ENCODE peak calls at places on chromosomes 4 and X, in ten cellular contexts. Q is stimulated activated CD4-positive, alpha-beta T cell treated with anti-CD3 and anti-CD28 coated beads, Interleukin-2, amount 100 ng/mL, for 24 hours; L is tibial nerve; B is WTC11; V is HL-60; N is fibroblast of pulmonary artery; D is HFFc6; Z is stimulated activated CD8-positive, alpha-beta memory T cell treated with anti-CD3 and anti-CD28 coated beads, Interleukin-7, amount 100 ng/mL, for 1 hour; C is endothelial cell; K is activated T-cell treated with anti-CD3 and anti-CD28 coated beads for 1 hour. T is an unnamed sample.
A peak's percentile ranks its signal among the peaks of the same experiment; 100 is the strongest.

GRCh38 chr4:71932941-71933340 is 98.9 kb upstream of the NPFFR2 start:
- DNase-seq in Q (no peak), L (no peak), B (no peak), V (no peak), N (peak; percentile 3), D (no peak), Z (no peak), C (no peak), K (no peak), T (no peak)

GRCh38 chr4:95289028-95289634 is 259.6 kb downstream of the UNC5C start:
- DNase-seq in Q (no peak), L (no peak), B (no peak), V (no peak), N (peak; percentile 49), D (no peak), Z (no peak), C (no peak), K (no peak), T (no peak)

GRCh38 chr4:2745981-2746806 is 9.9 kb downstream of the TNIP2 start:
- DNase-seq in Q (peak; percentile 96), L (no peak), B (no peak), V (no peak), N (peak; percentile 45), D (peak; percentile 77), Z (peak; percentile 52), C (no peak), K (peak; percentile 74), T (peak; percentile 94)

GRCh38 chr4:27149541-27150212 is 289.0 kb downstream of the STIM2 start:
- DNase-seq in Q (no peak), L (no peak), B (no peak), V (no peak), N (peak; percentile 14), D (peak; percentile 49), Z (no peak), C (no peak), K (no peak), T (no peak)

GRCh38 chrX:40402771-40403533 is 177.8 kb upstream of the ATP6AP2 start:
- DNase-seq in Q (no peak), L (peak; percentile 15), B (no peak), V (no peak), N (peak; percentile 30), D (peak; percentile 11), Z (no peak), C (no peak), K (no peak), T (no peak)

GRCh38 chrX:71976753-71977152 is 66.1 kb downstream of the NHSL2 start:
- DNase-seq in Q (no peak), L (no peak), B (no peak), V (no peak), N (peak; percentile 38), D (no peak), Z (no peak), C (no peak), K (no peak), T (peak; percentile 97)

GRCh38 chrX:30313322-30313721 is 4.1 kb upstream of the NR0B1 start:
- DNase-seq in Q (no peak), L (no peak), B (no peak), V (no peak), N (no peak), D (no peak), Z (no peak), C (no peak), K (no peak), T (no peak)

GRCh38 chr4:4415107-4415805 is 28.4 kb downstream of the NSG1 start:
- DNase-seq in Q (no peak), L (no peak), B (no peak), V (no peak), N (no peak), D (no peak), Z (no peak), C (no peak), K (no peak), T (no peak)

GRCh38 chr4:148747721-148748268 is 305.6 kb upstream of the NR3C2 start:
- DNase-seq in Q (no peak), L (no peak), B (no peak), V (no peak), N (no peak), D (no peak), Z (no peak), C (no peak), K (no peak), T (peak; percentile 29)

GRCh38 chrX:118228041-118228440 is 111.4 kb upstream of the KLHL13 start:
- DNase-seq in Q (no peak), L (no peak), B (no peak), V (no peak), N (peak; percentile 6), D (no peak), Z (no peak), C (no peak), K (no peak), T (no peak)

GRCh38 chrX:16992902-16993301 is 46.4 kb downstream of the REPS2 start:
- DNase-seq in Q (no peak), L (no peak), B (no peak), V (no peak), N (no peak), D (no peak), Z (no peak), C (no peak), K (no peak), T (no peak)

GRCh38 chrX:48791063-48791820 is 4.9 kb downstream of the GATA1 start:
- DNase-seq in Q (no peak), L (no peak), B (no peak), V (no peak), N (no peak), D (no peak), Z (no peak), C (no peak), K (no peak), T (no peak)

GRCh38 chr4:109816082-109816442 is 500 bp downstream of the GAR1 start:
- DNase-seq in Q (peak; percentile 53), L (no peak), B (no peak), V (peak; percentile 28), N (no peak), D (no peak), Z (peak; percentile 5), C (peak; percentile 18), K (peak; percentile 15), T (peak; percentile 13)

GRCh38 chr4:53633608-53634007 is 42.3 kb upstream of the LNX1 start:
- DNase-seq in Q (no peak), L (peak; percentile 44), B (no peak), V (peak; percentile 65), N (peak; percentile 60), D (no peak), Z (no peak), C (no peak), K (no peak), T (no peak)

GRCh38 chr4:123986268-123986798 is 589.7 kb downstream of the SPRY1 start:
- DNase-seq in Q (no peak), L (peak; percentile 43), B (no peak), V (no peak), N (peak; percentile 98), D (peak; percentile 85), Z (no peak), C (no peak), K (no peak), T (no peak)

GRCh38 chr4:82864336-82865001 is 26.5 kb downstream of the SEC31A start:
- DNase-seq in Q (no peak), L (no peak), B (no peak), V (no peak), N (no peak), D (no peak), Z (no peak), C (no peak), K (no peak), T (no peak)

GRCh38 chr4:1500966-1501753 is 94.9 kb upstream of the NKX1-1 start:
- DNase-seq in Q (no peak), L (no peak), B (no peak), V (no peak), N (no peak), D (no peak), Z (no peak), C (no peak), K (no peak), T (no peak)

GRCh38 chrX:153667931-153668396 is 5.6 kb downstream of the PNCK start:
- DNase-seq in Q (peak; percentile 85), L (peak; percentile 86), B (peak; percentile 84), V (peak; percentile 73), N (peak; percentile 82), D (peak; percentile 23), Z (peak; percentile 38), C (peak; percentile 76), K (peak; percentile 67), T (peak; percentile 61)

GRCh38 chrX:42755820-42756219 is 22.1 kb downstream of the PPP1R2C start:
- DNase-seq in Q (no peak), L (peak; percentile 31), B (no peak), V (no peak), N (peak; percentile 67), D (no peak), Z (no peak), C (no peak), K (no peak), T (no peak)

GRCh38 chrX:133402830-133403625 is 12.3 kb downstream of the GPC4 start:
- DNase-seq in Q (no peak), L (no peak), B (no peak), V (no peak), N (no peak), D (no peak), Z (no peak), C (no peak), K (no peak), T (no peak)

GRCh38 chr4:27692098-27692679 is 831.5 kb downstream of the STIM2 start:
- DNase-seq in Q (no peak), L (no peak), B (peak; percentile 15), V (peak; percentile 25), N (peak; percentile 49), D (peak; percentile 67), Z (no peak), C (peak; percentile 12), K (no peak), T (peak; percentile 52)

GRCh38 chrX:66015152-66015827 is 24.6 kb downstream of the VSIG4 start:
- DNase-seq in Q (no peak), L (no peak), B (no peak), V (peak; percentile 96), N (peak; percentile 10), D (no peak), Z (no peak), C (peak; percentile 4), K (no peak), T (peak; percentile 72)

GRCh38 chr4:176610594-176610993 is 182.1 kb downstream of the VEGFC start:
- DNase-seq in Q (no peak), L (no peak), B (no peak), V (no peak), N (no peak), D (no peak), Z (no peak), C (no peak), K (no peak), T (peak; percentile 47)

GRCh38 chr4:80538276-80538926 is 202.9 kb downstream of the CFAP299 start:
- DNase-seq in Q (no peak), L (no peak), B (no peak), V (no peak), N (no peak), D (peak; percentile 44), Z (no peak), C (no peak), K (no peak), T (no peak)

T was measured in MM.1S.